ENCODE peak calls at places on chromosome 7, in five cellular contexts. Q, M, D, H and N are unnamed samples.

GRCh38 chr7:12358694-12359093 is 45.0 kb downstream of the VWDE start:
- DNase-seq in M (no peak), H (peak), Q (no peak), D (no peak), N (no peak)

GRCh38 chr7:47180268-47180826 is 401.6 kb downstream of the TNS3 start:
- DNase-seq in H (peak), M (no peak), D (peak), Q (peak), N (no peak)

GRCh38 chr7:49866910-49867309 is 93.5 kb downstream of the VWC2 start:
- DNase-seq in M (no peak), D (no peak), Q (no peak), H (no peak), N (no peak)

GRCh38 chr7:155001756-155002410 is 1.0 kb downstream of the PAXIP1 start:
- DNase-seq in M (no peak), H (peak), D (no peak), Q (peak), N (no peak)

GRCh38 chr7:105675873-105676484 is 94.7 kb upstream of the EFCAB10 start:
- DNase-seq in M (no peak), H (no peak), D (peak), Q (no peak), N (no peak)

GRCh38 chr7:46811529-46811928 is 770.4 kb downstream of the TNS3 start:
- DNase-seq in Q (peak), H (peak), M (no peak), D (peak), N (no peak)

GRCh38 chr7:3154881-3155494 is 111.3 kb upstream of the CARD11 start:
- DNase-seq in H (peak), Q (peak), M (no peak), D (peak), N (no peak)

GRCh38 chr7:46930336-46930735 is 651.6 kb downstream of the TNS3 start:
- DNase-seq in H (peak), D (peak), M (no peak), Q (peak), N (no peak)

GRCh38 chr7:30029696-30030095 is 1.5 kb downstream of the PLEKHA8 start:
- DNase-seq in D (no peak), H (peak), Q (no peak), M (no peak), N (no peak)

GRCh38 chr7:34675749-34676374 is 17.8 kb downstream of the NPSR1 start:
- DNase-seq in M (no peak), D (peak), H (peak), Q (peak), N (no peak)

GRCh38 chr7:34677491-34677890 is 19.5 kb downstream of the NPSR1 start:
- DNase-seq in Q (no peak), D (no peak), H (no peak), M (no peak), N (no peak)

GRCh38 chr7:34672430-34672829 is 14.4 kb downstream of the NPSR1 start:
- DNase-seq in Q (peak), M (no peak), D (no peak), H (peak), N (no peak)

GRCh38 chr7:34673066-34673465 is 15.0 kb downstream of the NPSR1 start:
- DNase-seq in M (no peak), Q (no peak), D (no peak), H (no peak), N (no peak)
- TF ChIP-seq CTCF in M (no peak), Q (no peak), D (no peak), H (no peak), N (no peak)

GRCh38 chr7:64628192-64628591 is 37.7 kb upstream of the ZNF107 start:
- DNase-seq in M (no peak), H (no peak), Q (no peak), D (no peak), N (no peak)

GRCh38 chr7:64626557-64626956 is 39.4 kb upstream of the ZNF107 start:
- DNase-seq in M (no peak), Q (no peak), D (no peak), H (no peak), N (no peak)

GRCh38 chr7:64628721-64629120 is 37.2 kb upstream of the ZNF107 start:
- DNase-seq in Q (no peak), M (no peak), H (no peak), D (no peak), N (no peak)

GRCh38 chr7:64626083-64626469 is 39.9 kb upstream of the ZNF107 start:
- DNase-seq in Q (no peak), M (no peak), D (no peak), H (no peak), N (no peak)

DNA sequence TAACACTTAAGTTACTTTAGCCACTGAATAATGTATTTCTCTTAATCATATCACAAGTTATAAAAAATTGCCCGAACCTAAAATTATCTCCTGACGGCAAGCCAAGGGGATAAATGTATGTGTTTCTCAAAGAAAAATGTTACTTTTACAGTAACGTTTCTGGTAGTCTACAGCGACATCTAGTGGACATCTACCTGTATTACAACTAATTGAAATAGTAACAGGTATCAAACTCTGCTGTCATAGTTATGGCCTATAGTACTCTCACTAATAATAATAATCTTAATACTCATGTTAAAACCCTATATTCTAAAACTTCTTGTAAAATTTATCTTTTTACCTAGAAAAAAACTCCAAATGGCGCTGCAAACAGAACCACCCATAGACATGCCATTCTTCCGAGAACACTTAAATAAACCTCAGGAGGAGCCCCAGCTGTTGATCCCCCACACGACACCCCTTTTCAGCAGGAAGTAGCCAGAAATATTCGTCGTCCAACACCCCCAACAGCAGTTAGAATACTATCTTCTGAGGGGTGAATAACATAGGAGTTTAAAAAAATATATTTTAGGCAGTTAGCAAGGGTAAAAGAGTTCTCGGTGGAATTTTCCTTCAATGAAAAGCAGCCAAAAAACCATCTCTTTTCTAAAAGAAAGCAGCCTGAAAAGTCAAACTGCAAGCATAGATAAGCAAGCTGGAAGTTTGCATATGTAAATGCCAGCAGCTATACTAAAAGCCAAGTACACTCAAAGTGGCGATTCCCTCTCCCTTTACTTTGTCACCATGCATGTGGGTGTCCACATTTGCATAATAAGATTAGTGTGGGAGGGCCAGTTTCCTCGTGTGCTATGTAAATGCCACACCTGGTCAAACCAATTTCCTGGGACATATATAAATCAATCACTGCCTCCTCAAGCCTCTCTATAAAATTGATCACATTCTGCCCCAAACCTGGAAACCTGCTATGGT is 40.5 kb upstream of the ZNF107 start:
- DNase-seq in M (no peak), H (no peak), Q (no peak), D (no peak), N (no peak)
- TF ChIP-seq CTCF in M (peak), H (peak), Q (peak), D (peak), N (peak)

GRCh38 chr7:84492128-84492527 is 297.5 kb upstream of the SEMA3A start:
- DNase-seq in Q (no peak), H (no peak), M (no peak), D (no peak), N (no peak)

GRCh38 chr7:84492565-84493034 is 298.0 kb upstream of the SEMA3A start:
- DNase-seq in M (no peak), Q (no peak), D (no peak), H (no peak), N (no peak)

GRCh38 chr7:84490661-84491060 is 296.1 kb upstream of the SEMA3A start:
- DNase-seq in M (no peak), H (peak), D (no peak), Q (peak), N (no peak)
- TF ChIP-seq CTCF in M (peak), H (no peak), D (no peak), Q (no peak), N (no peak)

GRCh38 chr7:82506208-82506607 is 62.6 kb upstream of the CACNA2D1 start:
- DNase-seq in Q (peak), D (no peak), M (no peak), H (no peak), N (no peak)
- TF ChIP-seq CTCF in Q (no peak), D (no peak), M (no peak), H (no peak), N (peak)

GRCh38 chr7:124857672-124858235 is 71.9 kb downstream of the POT1 start:
- DNase-seq in M (no peak), D (no peak), Q (no peak), H (no peak), N (no peak)

DNA sequence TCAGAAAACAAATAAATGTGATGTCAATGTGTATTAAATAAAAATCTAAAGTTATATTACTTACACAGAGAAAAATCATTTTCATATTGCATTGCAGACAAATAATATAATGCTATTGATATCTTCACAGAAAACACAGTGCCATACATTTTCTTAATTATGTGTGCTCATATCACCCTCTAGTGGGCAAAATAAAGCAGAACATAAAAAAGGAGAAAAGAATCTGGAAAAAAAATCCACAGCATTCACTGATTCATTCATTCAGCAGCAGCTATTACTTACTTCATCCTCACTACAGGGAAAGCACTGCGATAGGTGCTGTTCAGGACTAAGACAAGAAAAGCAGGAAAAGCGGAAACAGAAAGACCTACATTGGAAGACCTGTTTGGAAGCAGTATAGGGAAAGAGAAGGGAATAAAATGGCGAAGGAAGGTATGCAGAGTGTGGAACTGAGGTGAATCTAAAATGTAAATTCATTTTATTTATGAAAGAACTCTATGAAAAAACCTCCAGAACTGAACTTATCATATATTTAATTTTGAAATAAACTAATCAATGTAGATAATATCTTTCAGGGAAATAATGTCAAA is 73.2 kb downstream of the POT1 start:
- DNase-seq in M (no peak), Q (peak), H (peak), D (no peak), N (no peak)
- TF ChIP-seq CTCF in M (peak), Q (peak), H (peak), D (peak), N (peak)

DNA sequence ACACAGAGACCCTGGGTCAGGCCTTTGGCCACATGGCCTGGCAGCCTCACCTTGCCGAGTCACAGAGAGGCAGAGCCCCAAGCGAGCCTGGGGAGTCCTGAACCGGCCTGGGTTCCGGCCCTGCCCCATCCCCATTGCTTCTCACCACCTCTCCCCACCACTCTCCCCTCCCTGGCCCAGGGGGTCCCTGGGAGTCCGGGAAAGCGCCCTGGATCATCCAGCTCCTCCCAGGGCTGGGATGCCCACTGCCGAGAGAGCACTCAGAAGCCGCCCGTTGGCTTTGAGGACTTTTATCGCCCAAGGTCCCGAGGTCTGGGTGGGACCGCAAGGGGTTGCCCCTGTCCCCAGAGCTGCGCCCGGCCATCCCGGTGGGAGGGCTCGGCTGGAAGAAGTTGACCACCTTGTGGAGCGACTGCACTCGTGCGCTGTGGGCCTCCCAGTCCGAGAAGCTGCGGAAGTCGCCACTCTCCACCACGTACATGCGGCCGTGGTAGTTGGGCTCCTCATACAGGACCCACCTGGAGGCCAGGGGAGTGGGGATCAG is 8.1 kb downstream of the CRYGN start:
- DNase-seq in M (no peak), D (no peak), Q (no peak), H (no peak), N (no peak)
- TF ChIP-seq CTCF in M (no peak), D (no peak), Q (no peak), H (no peak), N (no peak)

GRCh38 chr7:42913591-42913990 is 1.7 kb upstream of the C7orf25 start:
- DNase-seq in D (no peak), H (peak), Q (peak), M (no peak), N (no peak)

GRCh38 chr7:42914009-42914725 is 2.3 kb upstream of the C7orf25 start:
- DNase-seq in M (no peak), H (peak), Q (peak), D (no peak), N (no peak)

GRCh38 chr7:42914726-42915045 is 2.8 kb upstream of the C7orf25 start:
- DNase-seq in M (no peak), D (no peak), H (no peak), Q (no peak), N (no peak)

GRCh38 chr7:42910306-42910705 is 1.6 kb downstream of the C7orf25 start:
- DNase-seq in H (no peak), M (no peak), Q (no peak), D (no peak), N (no peak)

GRCh38 chr7:42911482-42912447 is at the start of gene C7orf25:
- DNase-seq in H (peak), D (peak), M (peak), Q (peak), N (peak)
- TF ChIP-seq CTCF in H (no peak), D (no peak), M (no peak), Q (no peak), N (no peak)